ENCODE peak calls at places on chromosomes 16 and 17, in eight cellular contexts. I is stomach; S is ascending aorta; X is heart right ventricle; V is uterus; A is CD8-positive, alpha-beta T cell; P is fibroblast of mammary gland; D is heart left ventricle. L is an unnamed sample.

GRCh38 chr17:8073627-8074485 is 13.7 kb downstream of the ALOX12B start:
- DNase-seq in I (peak; percentile 81), S (no peak), X (peak; percentile 43), V (no peak), A (peak; percentile 86), P (peak; percentile 57), D (peak; percentile 87), L (peak; percentile 91)

GRCh38 chr16:53504161-53504663 is 1.2 kb upstream of the AKTIP start:
- DNase-seq in I (peak; percentile 36), S (peak; percentile 40), X (peak; percentile 69), V (peak; percentile 62), A (peak; percentile 39), P (peak; percentile 82), D (peak; percentile 68), L (peak; percentile 69)

GRCh38 chr16:79184464-79184863 is 416.1 kb downstream of the MAF start:
- DNase-seq in I (no peak), S (no peak), X (no peak), V (no peak), A (no peak), P (no peak), D (no peak), L (no peak)

GRCh38 chr16:1933097-1933661 is 9.8 kb downstream of the MSRB1 start:
- DNase-seq in I (no peak), S (no peak), X (no peak), V (no peak), A (no peak), P (no peak), D (no peak), L (peak; percentile 51)

GRCh38 chr17:82053556-82054263 is 2.0 kb downstream of the GPS1 start:
- DNase-seq in I (no peak), S (no peak), X (no peak), V (no peak), A (no peak), P (no peak), D (peak; percentile 54), L (no peak)

GRCh38 chr17:3763777-3764170 is 37.2 kb downstream of the ITGAE start:
- DNase-seq in I (no peak), S (no peak), X (no peak), V (no peak), A (no peak), P (no peak), D (no peak), L (no peak)

GRCh38 chr17:41620583-41621434 is 3.6 kb downstream of the KRT17 start:
- DNase-seq in I (no peak), S (no peak), X (no peak), V (no peak), A (no peak), P (no peak), D (peak; percentile 52), L (peak; percentile 48)

GRCh38 chr16:49631521-49632041 is 224.3 kb downstream of the ZNF423 start:
- DNase-seq in I (no peak), S (no peak), X (no peak), V (no peak), A (no peak), P (peak; percentile 38), D (no peak), L (no peak)

GRCh38 chr16:50747206-50747956 is 5.5 kb downstream of the CYLD start:
- DNase-seq in I (no peak), S (no peak), X (no peak), V (no peak), A (no peak), P (peak; percentile 27), D (no peak), L (no peak)

GRCh38 chr16:72221216-72221995 is 49.5 kb upstream of the PMFBP1 start:
- DNase-seq in I (no peak), S (no peak), X (no peak), V (no peak), A (no peak), P (peak; percentile 54), D (no peak), L (no peak)

GRCh38 chr17:45914036-45914717 is 19.8 kb downstream of the MAPT start:
- DNase-seq in I (no peak), S (no peak), X (no peak), V (no peak), A (no peak), P (no peak), D (no peak), L (no peak)

GRCh38 chr17:27895110-27895895 is 2.1 kb upstream of the LYRM9 start:
- DNase-seq in I (no peak), S (no peak), X (no peak), V (no peak), A (no peak), P (no peak), D (no peak), L (no peak)

GRCh38 chr17:27895940-27896535 is 2.9 kb upstream of the LYRM9 start:
- DNase-seq in I (no peak), S (no peak), X (no peak), V (no peak), A (no peak), P (no peak), D (no peak), L (no peak)

GRCh38 chr17:27892866-27893769 is at the start of gene LYRM9:
- DNase-seq in I (peak; percentile 94), S (peak; percentile 62), X (peak; percentile 91), V (peak; percentile 89), A (peak; percentile 93), P (peak; percentile 78), D (peak; percentile 98), L (peak; percentile 97)

GRCh38 chr17:27892542-27892865 is 661 bp downstream of the LYRM9 start:
- DNase-seq in I (no peak), S (no peak), X (no peak), V (no peak), A (no peak), P (no peak), D (no peak), L (no peak)

GRCh38 chr17:27893834-27894503 is 804 bp upstream of the LYRM9 start:
- DNase-seq in I (no peak), S (no peak), X (no peak), V (no peak), A (no peak), P (peak; percentile 24), D (no peak), L (no peak)
- H3K4me3 ChIP-seq in I (peak overlapping the region; percentile 81), S (peak overlapping the region; percentile 98), X (no peak overlapping the region), V (peak overlapping the region; percentile 92), A (no peak overlapping the region), P (no peak overlapping the region), D (no peak overlapping the region), L (peak overlapping the region; percentile 85)

GRCh38 chr17:17177186-17177585 is 28.9 kb downstream of the PLD6 start:
- DNase-seq in I (no peak), S (no peak), X (no peak), V (no peak), A (no peak), P (no peak), D (peak; percentile 29), L (no peak)

GRCh38 chr17:17175917-17176316 is 30.2 kb downstream of the PLD6 start:
- DNase-seq in I (no peak), S (no peak), X (no peak), V (no peak), A (no peak), P (no peak), D (peak; percentile 47), L (no peak)

GRCh38 chr17:17173921-17174320 is 32.2 kb downstream of the PLD6 start:
- DNase-seq in I (no peak), S (no peak), X (no peak), V (no peak), A (no peak), P (no peak), D (no peak), L (no peak)

GRCh38 chr17:17176341-17176740 is 29.8 kb downstream of the PLD6 start:
- DNase-seq in I (no peak), S (no peak), X (no peak), V (no peak), A (no peak), P (no peak), D (peak; percentile 18), L (no peak)

DNA sequence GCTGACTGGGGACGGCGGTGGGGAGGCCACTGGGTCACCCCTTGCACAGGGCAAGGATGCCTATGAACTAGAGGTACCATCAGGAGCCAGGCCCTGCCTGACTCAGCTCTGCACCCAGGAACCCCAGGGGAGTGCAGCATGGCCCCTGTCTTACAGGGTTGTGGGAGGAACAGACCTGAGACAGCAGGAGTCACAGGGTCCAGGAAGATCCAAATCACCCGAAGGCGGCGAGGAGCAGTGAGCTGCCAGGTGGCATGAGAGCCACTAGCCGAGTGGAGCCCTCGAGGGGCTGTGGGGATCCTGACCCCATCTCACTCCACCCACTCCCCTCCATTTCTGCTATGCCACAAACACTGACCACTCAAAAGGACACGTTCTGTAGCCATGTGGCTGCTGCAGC is 30.8 kb downstream of the PLD6 start:
- DNase-seq in I (no peak), S (no peak), X (no peak), V (no peak), A (no peak), P (no peak), D (peak; percentile 17), L (no peak)
- H3K4me3 ChIP-seq in I (no peak overlapping the region), S (no peak overlapping the region), X (no peak overlapping the region), V (no peak overlapping the region), A (no peak overlapping the region), P (no peak overlapping the region), D (no peak overlapping the region), L (no peak overlapping the region)

DNA sequence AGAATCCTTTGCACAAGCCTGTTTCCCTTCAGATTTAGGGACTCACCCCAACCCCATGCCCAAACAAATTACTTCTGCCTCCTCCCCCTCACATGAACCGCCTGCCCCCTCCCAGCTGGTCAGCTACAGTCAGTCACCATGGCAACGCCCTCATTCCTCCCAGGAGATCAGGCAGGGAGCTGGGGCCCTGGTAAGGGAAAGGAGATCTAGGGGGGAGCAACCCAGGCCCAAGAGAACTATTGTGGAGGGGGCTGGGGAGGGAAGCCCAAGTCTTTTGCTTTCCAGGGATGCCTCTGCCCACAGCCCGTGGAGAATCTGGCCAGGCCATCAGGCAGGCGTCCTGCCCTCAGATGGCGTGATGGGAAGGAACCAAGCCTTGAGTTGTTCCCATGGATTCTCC is 2.8 kb downstream of the FAM171A2 start:
- DNase-seq in I (no peak), S (no peak), X (no peak), V (peak; percentile 76), A (no peak), P (peak; percentile 26), D (no peak), L (no peak)
- H3K4me3 ChIP-seq in I (no peak overlapping the region), S (no peak overlapping the region), X (no peak overlapping the region), V (no peak overlapping the region), A (no peak overlapping the region), P (no peak overlapping the region), D (no peak overlapping the region), L (no peak overlapping the region)

GRCh38 chr17:79815836-79816371 is 19.0 kb upstream of the CBX8 start:
- DNase-seq in I (no peak), S (no peak), X (no peak), V (no peak), A (no peak), P (no peak), D (no peak), L (no peak)

GRCh38 chr17:79814624-79814965 is 17.7 kb upstream of the CBX8 start:
- DNase-seq in I (no peak), S (no peak), X (no peak), V (no peak), A (no peak), P (no peak), D (no peak), L (no peak)

GRCh38 chr17:79813826-79814623 is 17.1 kb upstream of the CBX8 start:
- DNase-seq in I (no peak), S (no peak), X (no peak), V (no peak), A (no peak), P (no peak), D (no peak), L (no peak)

GRCh38 chr17:79812969-79813825 is 16.3 kb upstream of the CBX8 start:
- DNase-seq in I (no peak), S (no peak), X (no peak), V (no peak), A (no peak), P (no peak), D (no peak), L (no peak)

GRCh38 chr17:79814966-79815835 is 18.3 kb upstream of the CBX8 start:
- DNase-seq in I (peak; percentile 88), S (no peak), X (no peak), V (no peak), A (no peak), P (no peak), D (no peak), L (peak; percentile 89)
- H3K4me3 ChIP-seq in I (peak overlapping the region; percentile 50), S (peak overlapping the region; percentile 59), X (peak overlapping the region; percentile 30), V (no peak overlapping the region), A (no peak overlapping the region), P (no peak overlapping the region), D (peak overlapping the region; percentile 35), L (peak overlapping the region; percentile 31)

L was measured in upper lobe of right lung.